ENCODE peak calls at places on chromosomes 4 and X, in six cellular contexts. F is T-helper 22 cell, M is sciatic nerve, N is T-helper 1 cell, V is kidney glomerular epithelial cell, A is T-cell. T is an unnamed sample.

GRCh38 chr4:1855334-1856070 is 454 bp downstream of the LETM1 start:
- DNase-seq in A (peak), N (no peak), V (no peak), F (no peak), M (no peak), T (no peak)

GRCh38 chr4:128155231-128155855 is 94.2 kb downstream of the LARP1B start:
- DNase-seq in F (no peak), M (no peak), V (no peak), A (no peak), N (no peak), T (no peak)

GRCh38 chr4:124234771-124235170 is 477.8 kb downstream of the ANKRD50 start:
- DNase-seq in A (no peak), V (no peak), M (no peak), F (no peak), N (no peak), T (no peak)

GRCh38 chr4:86975927-86976326 is 41.1 kb downstream of the AFF1 start:
- DNase-seq in V (no peak), A (no peak), N (no peak), M (no peak), F (no peak), T (no peak)

GRCh38 chrX:9528498-9528897 is 63.6 kb downstream of the TBL1X start:
- DNase-seq in N (no peak), A (no peak), V (no peak), M (no peak), F (no peak), T (no peak)

GRCh38 chrX:39451061-39451460 is 646.7 kb downstream of the BCOR start:
- DNase-seq in F (no peak), M (no peak), A (no peak), V (no peak), N (no peak), T (no peak)

GRCh38 chr4:40317921-40318658 is 17.0 kb upstream of the CHRNA9 start:
- DNase-seq in N (no peak), A (no peak), F (no peak), M (no peak), V (no peak), T (no peak)

GRCh38 chr4:69523385-69524132 is 27.9 kb upstream of the UGT2B4 start:
- DNase-seq in N (no peak), V (no peak), A (no peak), M (no peak), F (no peak), T (no peak)

GRCh38 chrX:16033336-16033735 is 90.0 kb upstream of the GRPR start:
- DNase-seq in M (no peak), V (no peak), N (no peak), A (no peak), F (no peak), T (no peak)

GRCh38 chr4:3179126-3179706 is 69.7 kb upstream of the MSANTD1 start:
- DNase-seq in A (no peak), F (no peak), V (no peak), N (no peak), M (no peak), T (no peak)

GRCh38 chr4:124738994-124739393 is 26.5 kb upstream of the ANKRD50 start:
- DNase-seq in N (no peak), M (no peak), A (no peak), F (no peak), V (no peak), T (no peak)

GRCh38 chr4:17068885-17069284 is 170.4 kb upstream of the LDB2 start:
- DNase-seq in F (no peak), A (no peak), M (no peak), N (no peak), V (no peak), T (no peak)

GRCh38 chrX:40144576-40144975 is 46.8 kb upstream of the BCOR start:
- DNase-seq in M (no peak), N (no peak), F (no peak), V (no peak), A (no peak), T (no peak)

GRCh38 chrX:45697591-45697990 is 496.9 kb upstream of the DIPK2B start:
- DNase-seq in V (peak), A (no peak), F (no peak), N (no peak), M (no peak), T (no peak)

GRCh38 chr4:89469930-89470375 is 162.4 kb upstream of the GPRIN3 start:
- DNase-seq in M (no peak), V (peak), N (no peak), F (no peak), A (no peak), T (no peak)

GRCh38 chr4:165508372-165509120 is 129.7 kb downstream of the CPE start:
- DNase-seq in N (no peak), A (no peak), V (no peak), F (no peak), M (no peak), T (no peak)

GRCh38 chr4:40190880-40191815 is 5.7 kb upstream of the RHOH start:
- DNase-seq in N (no peak), V (no peak), F (no peak), A (peak), M (no peak), T (no peak)